ENCODE peak calls at places on chromosome 1, in ten cellular contexts. One of them, this sample, is unnamed.

GRCh38 chr1:51877434-51878306 is 857 bp downstream of the NRDC start:
- DNase-seq in fibroblast of mammary gland: peak; percentile 37
- DNase-seq in NCI-H748 treated with DMSO at 0.1 percent for 48 hours: no peak
- DNase-seq in lower lobe of right lung: no peak
- DNase-seq in SJCRH30: peak; percentile 20
- DNase-seq in stimulated activated CD4-positive, alpha-beta T cell treated with anti-CD3 and anti-CD28 coated beads, TNF-alpha, amount 100 ng/mL, for 4 hours: no peak
- DNase-seq in mesendoderm: peak; percentile 57
- DNase-seq in mesothelial cell of epicardium: no peak
- DNase-seq in T-helper 9 cell: peak; percentile 1
- DNase-seq in stimulated activated naive B cell treated with anti-CD40 and anti-IgM and Interleukin-4, amounts not matched to agents 10 μg/mL and 1 μg/mL and 100 μg/mL, for 72 hours: peak; percentile 5
- DNase-seq in this sample: peak; percentile 17

GRCh38 chr1:24186993-24187790 is at the start of gene IFNLR1:
- DNase-seq in fibroblast of mammary gland: no peak
- DNase-seq in NCI-H748 treated with DMSO at 0.1 percent for 48 hours: peak; percentile 53
- DNase-seq in lower lobe of right lung: peak; percentile 83
- DNase-seq in SJCRH30: no peak
- DNase-seq in stimulated activated CD4-positive, alpha-beta T cell treated with anti-CD3 and anti-CD28 coated beads, TNF-alpha, amount 100 ng/mL, for 4 hours: peak; percentile 55
- DNase-seq in mesendoderm: peak; percentile 72
- DNase-seq in mesothelial cell of epicardium: peak; percentile 64
- DNase-seq in T-helper 9 cell: peak; percentile 58
- DNase-seq in stimulated activated naive B cell treated with anti-CD40 and anti-IgM and Interleukin-4, amounts not matched to agents 10 μg/mL and 1 μg/mL and 100 μg/mL, for 72 hours: peak; percentile 75
- DNase-seq in this sample: peak; percentile 66

GRCh38 chr1:64308856-64309255 is 105.4 kb downstream of the UBE2U start:
- DNase-seq in fibroblast of mammary gland: peak; percentile 7
- DNase-seq in NCI-H748 treated with DMSO at 0.1 percent for 48 hours: no peak
- DNase-seq in lower lobe of right lung: no peak
- DNase-seq in SJCRH30: no peak
- DNase-seq in stimulated activated CD4-positive, alpha-beta T cell treated with anti-CD3 and anti-CD28 coated beads, TNF-alpha, amount 100 ng/mL, for 4 hours: no peak
- DNase-seq in mesendoderm: peak; percentile 53
- DNase-seq in mesothelial cell of epicardium: no peak
- DNase-seq in T-helper 9 cell: no peak
- DNase-seq in stimulated activated naive B cell treated with anti-CD40 and anti-IgM and Interleukin-4, amounts not matched to agents 10 μg/mL and 1 μg/mL and 100 μg/mL, for 72 hours: no peak
- DNase-seq in this sample: no peak

GRCh38 chr1:26897351-26897750 is 2.9 kb downstream of the GPATCH3 start:
- DNase-seq in fibroblast of mammary gland: no peak
- DNase-seq in NCI-H748 treated with DMSO at 0.1 percent for 48 hours: no peak
- DNase-seq in lower lobe of right lung: no peak
- DNase-seq in SJCRH30: no peak
- DNase-seq in stimulated activated CD4-positive, alpha-beta T cell treated with anti-CD3 and anti-CD28 coated beads, TNF-alpha, amount 100 ng/mL, for 4 hours: no peak
- DNase-seq in mesendoderm: no peak
- DNase-seq in mesothelial cell of epicardium: no peak
- DNase-seq in T-helper 9 cell: no peak
- DNase-seq in stimulated activated naive B cell treated with anti-CD40 and anti-IgM and Interleukin-4, amounts not matched to agents 10 μg/mL and 1 μg/mL and 100 μg/mL, for 72 hours: no peak
- DNase-seq in this sample: no peak

GRCh38 chr1:178650950-178651461 is 74.0 kb upstream of the RALGPS2 start:
- DNase-seq in fibroblast of mammary gland: peak; percentile 51
- DNase-seq in NCI-H748 treated with DMSO at 0.1 percent for 48 hours: no peak
- DNase-seq in lower lobe of right lung: no peak
- DNase-seq in SJCRH30: peak; percentile 85
- DNase-seq in stimulated activated CD4-positive, alpha-beta T cell treated with anti-CD3 and anti-CD28 coated beads, TNF-alpha, amount 100 ng/mL, for 4 hours: no peak
- DNase-seq in mesendoderm: no peak
- DNase-seq in mesothelial cell of epicardium: no peak
- DNase-seq in T-helper 9 cell: no peak
- DNase-seq in stimulated activated naive B cell treated with anti-CD40 and anti-IgM and Interleukin-4, amounts not matched to agents 10 μg/mL and 1 μg/mL and 100 μg/mL, for 72 hours: no peak
- DNase-seq in this sample: no peak

GRCh38 chr1:157399984-157400382 is 152.3 kb downstream of the FCRL5 start:
- DNase-seq in fibroblast of mammary gland: no peak
- DNase-seq in NCI-H748 treated with DMSO at 0.1 percent for 48 hours: no peak
- DNase-seq in lower lobe of right lung: no peak
- DNase-seq in SJCRH30: no peak
- DNase-seq in stimulated activated CD4-positive, alpha-beta T cell treated with anti-CD3 and anti-CD28 coated beads, TNF-alpha, amount 100 ng/mL, for 4 hours: no peak
- DNase-seq in mesendoderm: peak; percentile 94
- DNase-seq in mesothelial cell of epicardium: no peak
- DNase-seq in T-helper 9 cell: no peak
- DNase-seq in stimulated activated naive B cell treated with anti-CD40 and anti-IgM and Interleukin-4, amounts not matched to agents 10 μg/mL and 1 μg/mL and 100 μg/mL, for 72 hours: no peak
- DNase-seq in this sample: no peak

GRCh38 chr1:159940006-159940620 is 5.3 kb downstream of the IGSF9 start:
- DNase-seq in fibroblast of mammary gland: no peak
- DNase-seq in NCI-H748 treated with DMSO at 0.1 percent for 48 hours: no peak
- DNase-seq in lower lobe of right lung: no peak
- DNase-seq in SJCRH30: no peak
- DNase-seq in stimulated activated CD4-positive, alpha-beta T cell treated with anti-CD3 and anti-CD28 coated beads, TNF-alpha, amount 100 ng/mL, for 4 hours: no peak
- DNase-seq in mesendoderm: no peak
- DNase-seq in mesothelial cell of epicardium: no peak
- DNase-seq in T-helper 9 cell: no peak
- DNase-seq in stimulated activated naive B cell treated with anti-CD40 and anti-IgM and Interleukin-4, amounts not matched to agents 10 μg/mL and 1 μg/mL and 100 μg/mL, for 72 hours: no peak
- DNase-seq in this sample: no peak

GRCh38 chr1:89605692-89606091 is 27.2 kb upstream of the LRRC8C start:
- DNase-seq in fibroblast of mammary gland: peak; percentile 87
- DNase-seq in NCI-H748 treated with DMSO at 0.1 percent for 48 hours: no peak
- DNase-seq in lower lobe of right lung: no peak
- DNase-seq in SJCRH30: peak; percentile 75
- DNase-seq in stimulated activated CD4-positive, alpha-beta T cell treated with anti-CD3 and anti-CD28 coated beads, TNF-alpha, amount 100 ng/mL, for 4 hours: no peak
- DNase-seq in mesendoderm: no peak
- DNase-seq in mesothelial cell of epicardium: no peak
- DNase-seq in T-helper 9 cell: no peak
- DNase-seq in stimulated activated naive B cell treated with anti-CD40 and anti-IgM and Interleukin-4, amounts not matched to agents 10 μg/mL and 1 μg/mL and 100 μg/mL, for 72 hours: no peak
- DNase-seq in this sample: no peak

GRCh38 chr1:59455206-59455605 is 158.3 kb downstream of the FGGY start:
- DNase-seq in fibroblast of mammary gland: peak; percentile 81
- DNase-seq in NCI-H748 treated with DMSO at 0.1 percent for 48 hours: no peak
- DNase-seq in lower lobe of right lung: no peak
- DNase-seq in SJCRH30: no peak
- DNase-seq in stimulated activated CD4-positive, alpha-beta T cell treated with anti-CD3 and anti-CD28 coated beads, TNF-alpha, amount 100 ng/mL, for 4 hours: no peak
- DNase-seq in mesendoderm: no peak
- DNase-seq in mesothelial cell of epicardium: no peak
- DNase-seq in T-helper 9 cell: no peak
- DNase-seq in stimulated activated naive B cell treated with anti-CD40 and anti-IgM and Interleukin-4, amounts not matched to agents 10 μg/mL and 1 μg/mL and 100 μg/mL, for 72 hours: no peak
- DNase-seq in this sample: no peak